ENCODE peak calls at places on chromosomes 1 and 21, in eight cellular contexts. G is left colon, E is smooth muscle cell of the brain vasculature, F is NCI-H2171, X is KG1, I is K562, Q is hippocampal formation, M is aorta. J is an unnamed sample.
A peak's percentile ranks its signal among the peaks of the same experiment; 100 is the strongest.

GRCh38 chr1:156807627-156808026 is 9.0 kb downstream of the SH2D2A start:
- DNase-seq in E (no peak), F (no peak), Q (no peak), X (no peak), G (no peak), I (no peak), M (no peak), J (peak; percentile 58)

GRCh38 chr1:169451425-169451824 is 24.2 kb upstream of the CCDC181 start:
- DNase-seq in Q (no peak), G (no peak), I (no peak), M (no peak), X (no peak), E (no peak), F (no peak), J (no peak)

GRCh38 chr1:88061106-88061829 is 622.8 kb upstream of the PKN2 start:
- DNase-seq in G (peak; percentile 70), I (no peak), M (peak; percentile 61), Q (peak; percentile 43), E (peak; percentile 6), X (peak; percentile 11), F (no peak), J (peak; percentile 75)

GRCh38 chr1:236070753-236071152 is 5.9 kb upstream of the NID1 start:
- DNase-seq in Q (no peak), G (no peak), M (no peak), F (no peak), I (no peak), X (no peak), E (no peak), J (no peak)

GRCh38 chr1:157966034-157966671 is 27.3 kb upstream of the KIRREL1 start:
- DNase-seq in E (no peak), Q (no peak), G (peak; percentile 59), I (no peak), M (no peak), X (no peak), F (no peak), J (peak; percentile 32)

GRCh38 chr1:222071313-222071886 is 329.5 kb upstream of the DUSP10 start:
- DNase-seq in I (no peak), M (no peak), X (no peak), F (no peak), Q (peak; percentile 43), E (peak; percentile 32), G (no peak), J (no peak)

GRCh38 chr1:143736562-143736961 is 235.2 kb downstream of the FAM72C start:
- DNase-seq in X (no peak), E (no peak), F (no peak), Q (no peak), M (no peak), G (no peak), I (no peak), J (no peak)

GRCh38 chr1:58318157-58318665 is 228.3 kb downstream of the OMA1 start:
- DNase-seq in G (no peak), F (no peak), X (no peak), M (no peak), Q (no peak), I (no peak), E (no peak), J (no peak)

GRCh38 chr21:45281411-45282282 is 6.0 kb downstream of the POFUT2 start:
- DNase-seq in G (no peak), Q (peak; percentile 6), F (no peak), X (no peak), I (no peak), M (no peak), E (no peak), J (no peak)

GRCh38 chr1:154478639-154479038 is 23.4 kb upstream of the TDRD10 start:
- DNase-seq in Q (no peak), X (no peak), M (no peak), F (no peak), G (no peak), I (peak; percentile 44), E (no peak), J (peak; percentile 32)

GRCh38 chr1:96473791-96474452 is 247.7 kb upstream of the PTBP2 start:
- DNase-seq in X (no peak), I (no peak), G (no peak), E (peak; percentile 31), M (no peak), F (no peak), Q (no peak), J (no peak)

GRCh38 chr1:21680918-21681317 is 11.8 kb upstream of the RAP1GAP start:
- DNase-seq in X (no peak), E (no peak), M (no peak), I (no peak), F (no peak), G (no peak), Q (no peak), J (peak; percentile 7)

GRCh38 chr1:206686486-206687249 is 2.0 kb downstream of the MAPKAPK2 start:
- DNase-seq in E (no peak), F (no peak), X (no peak), Q (no peak), G (no peak), M (no peak), I (no peak), J (peak; percentile 72)

GRCh38 chr1:24085546-24085945 is 26.4 kb downstream of the MYOM3 start:
- DNase-seq in G (no peak), E (no peak), Q (no peak), I (no peak), M (no peak), F (no peak), X (no peak), J (no peak)

GRCh38 chr1:59290173-59290954 is 6.5 kb upstream of the FGGY start:
- DNase-seq in F (no peak), M (peak; percentile 56), G (peak; percentile 42), Q (no peak), X (no peak), I (peak; percentile 15), E (no peak), J (peak; percentile 58)

GRCh38 chr1:183882328-183883167 is 77.6 kb downstream of the RGL1 start:
- DNase-seq in Q (no peak), M (no peak), X (no peak), I (no peak), E (no peak), G (no peak), F (no peak), J (no peak)

GRCh38 chr1:161091093-161091492 is 1.7 kb upstream of the NECTIN4 start:
- DNase-seq in G (no peak), M (no peak), E (no peak), I (no peak), Q (no peak), X (no peak), F (no peak), J (no peak)

GRCh38 chr21:30152792-30153191 is 13.8 kb downstream of the CLDN17 start:
- DNase-seq in F (no peak), M (no peak), Q (no peak), E (no peak), X (no peak), G (no peak), I (no peak), J (no peak)

GRCh38 chr1:205805082-205805711 is 7.8 kb downstream of the SLC41A1 start:
- DNase-seq in G (no peak), E (no peak), F (no peak), Q (no peak), I (no peak), M (no peak), X (no peak), J (no peak)

GRCh38 chr1:221576268-221576667 is 165.6 kb downstream of the DUSP10 start:
- DNase-seq in G (no peak), I (no peak), E (no peak), Q (no peak), X (no peak), M (no peak), F (no peak), J (no peak)

GRCh38 chr1:181135815-181136737 is 47.6 kb downstream of the IER5 start:
- DNase-seq in Q (peak; percentile 25), G (no peak), X (no peak), F (no peak), E (no peak), M (no peak), I (no peak), J (no peak)

GRCh38 chr1:202852163-202852904 is 36.6 kb downstream of the RABIF start:
- DNase-seq in I (peak; percentile 80), M (no peak), G (peak; percentile 35), X (no peak), F (peak; percentile 3), Q (no peak), E (no peak), J (peak; percentile 59)

GRCh38 chr1:18794066-18794465 is 65.4 kb downstream of the TAS1R2 start:
- DNase-seq in I (no peak), M (no peak), F (no peak), G (no peak), E (no peak), Q (no peak), X (no peak), J (peak; percentile 1)

GRCh38 chr1:966135-966602 is at the start of gene PLEKHN1:
- DNase-seq in F (no peak), X (no peak), Q (no peak), G (peak; percentile 46), E (no peak), M (no peak), I (peak; percentile 75), J (no peak)

GRCh38 chr1:44988531-44989156 is 2.2 kb upstream of the EIF2B3 start:
- DNase-seq in I (no peak), M (no peak), G (no peak), Q (no peak), E (no peak), X (no peak), F (no peak), J (no peak)

GRCh38 chr1:69305621-69306020 is 262.1 kb upstream of the LRRC7 start:
- DNase-seq in X (no peak), M (no peak), I (no peak), F (no peak), Q (no peak), G (no peak), E (no peak), J (peak; percentile 2)

GRCh38 chr1:1088036-1088800 is 14.1 kb upstream of the RNF223 start:
- DNase-seq in X (no peak), F (no peak), G (no peak), E (no peak), I (no peak), M (peak; percentile 45), Q (no peak), J (no peak)

GRCh38 chr1:12585536-12585935 is 32.5 kb downstream of the DHRS3 start:
- DNase-seq in E (no peak), M (no peak), X (no peak), G (no peak), Q (no peak), F (no peak), I (no peak), J (no peak)

GRCh38 chr1:50644447-50645105 is 221.3 kb upstream of the DMRTA2 start:
- DNase-seq in I (no peak), F (no peak), E (no peak), M (no peak), X (no peak), G (no peak), Q (no peak), J (no peak)

GRCh38 chr1:2376931-2377672 is 14.3 kb downstream of the MORN1 start:
- DNase-seq in M (peak; percentile 40), G (peak; percentile 4), X (no peak), I (no peak), Q (no peak), F (no peak), E (no peak), J (no peak)

GRCh38 chr1:174364996-174365760 is 82.6 kb upstream of the GPR52 start:
- DNase-seq in Q (peak; percentile 69), M (no peak), I (no peak), X (no peak), G (no peak), E (no peak), F (no peak), J (no peak)

GRCh38 chr1:228337711-228338520 is 68.7 kb downstream of the TRIM11 start:
- DNase-seq in X (no peak), E (no peak), Q (no peak), F (no peak), G (no peak), M (peak; percentile 38), I (no peak), J (no peak)

GRCh38 chr1:197065549-197065948 is 1.5 kb downstream of the F13B start:
- DNase-seq in Q (no peak), G (no peak), X (no peak), M (no peak), I (no peak), F (no peak), E (peak; percentile 1), J (no peak)

GRCh38 chr1:16724718-16725438 is 15.4 kb upstream of the RNU1-4 start:
- DNase-seq in M (peak; percentile 58), F (no peak), Q (no peak), G (peak; percentile 8), E (no peak), I (peak; percentile 38), X (no peak), J (no peak)

J was measured in NCI-H69.